ENCODE peak calls at places on chromosome 12, in seven cellular contexts. One of them, this sample, is unnamed.

GRCh38 chr12:66633676-66634075 is 45.2 kb downstream of the GRIP1 start:
- DNase-seq in fibroblast of lung: peak; percentile 80
- DNase-seq in A549: peak; percentile 6
- DNase-seq in left ventricle myocardium inferior: no peak
- DNase-seq in cardiac muscle cell: peak; percentile 12
- DNase-seq in OCI-LY7: no peak
- DNase-seq in PC-3: peak; percentile 86
- DNase-seq in this sample: no peak

GRCh38 chr12:19223695-19224094 is 94.2 kb downstream of the PLEKHA5 start:
- DNase-seq in cardiac muscle cell: peak; percentile 61
- DNase-seq in left ventricle myocardium inferior: no peak
- DNase-seq in fibroblast of lung: peak; percentile 90
- DNase-seq in A549: no peak
- DNase-seq in OCI-LY7: no peak
- DNase-seq in PC-3: no peak
- DNase-seq in this sample: no peak

GRCh38 chr12:26021534-26021933 is 63.1 kb downstream of the RASSF8 start:
- DNase-seq in OCI-LY7: no peak
- DNase-seq in A549: no peak
- DNase-seq in cardiac muscle cell: no peak
- DNase-seq in left ventricle myocardium inferior: no peak
- DNase-seq in PC-3: no peak
- DNase-seq in fibroblast of lung: no peak
- DNase-seq in this sample: no peak

GRCh38 chr12:65690477-65690876 is 133.8 kb upstream of the HMGA2 start:
- DNase-seq in fibroblast of lung: no peak
- DNase-seq in left ventricle myocardium inferior: no peak
- DNase-seq in A549: no peak
- DNase-seq in OCI-LY7: no peak
- DNase-seq in cardiac muscle cell: no peak
- DNase-seq in PC-3: no peak
- DNase-seq in this sample: no peak

GRCh38 chr12:3560295-3560620 is 69.3 kb downstream of the PRMT8 start:
- DNase-seq in fibroblast of lung: no peak
- DNase-seq in OCI-LY7: peak; percentile 57
- DNase-seq in cardiac muscle cell: no peak
- DNase-seq in left ventricle myocardium inferior: no peak
- DNase-seq in PC-3: no peak
- DNase-seq in A549: no peak
- DNase-seq in this sample: no peak

GRCh38 chr12:117599849-117600248 is 238.4 kb upstream of the NOS1 start:
- DNase-seq in A549: no peak
- DNase-seq in cardiac muscle cell: no peak
- DNase-seq in fibroblast of lung: no peak
- DNase-seq in PC-3: peak; percentile 58
- DNase-seq in left ventricle myocardium inferior: no peak
- DNase-seq in OCI-LY7: no peak
- DNase-seq in this sample: no peak

GRCh38 chr12:4526923-4527546 is 11.7 kb upstream of the RAD51AP1 start:
- DNase-seq in fibroblast of lung: peak; percentile 7
- DNase-seq in left ventricle myocardium inferior: no peak
- DNase-seq in OCI-LY7: peak; percentile 29
- DNase-seq in A549: peak; percentile 20
- DNase-seq in PC-3: peak; percentile 31
- DNase-seq in cardiac muscle cell: peak; percentile 30
- DNase-seq in this sample: peak; percentile 55

GRCh38 chr12:22856120-22856699 is 231.2 kb downstream of the ETNK1 start:
- DNase-seq in PC-3: peak; percentile 28
- DNase-seq in fibroblast of lung: peak; percentile 39
- DNase-seq in cardiac muscle cell: peak; percentile 53
- DNase-seq in left ventricle myocardium inferior: no peak
- DNase-seq in OCI-LY7: peak; percentile 30
- DNase-seq in A549: peak; percentile 49
- DNase-seq in this sample: peak; percentile 72

GRCh38 chr12:18443768-18444437 is 182.6 kb downstream of the PIK3C2G start:
- DNase-seq in left ventricle myocardium inferior: no peak
- DNase-seq in A549: no peak
- DNase-seq in cardiac muscle cell: no peak
- DNase-seq in OCI-LY7: no peak
- DNase-seq in PC-3: peak; percentile 67
- DNase-seq in fibroblast of lung: peak; percentile 72
- DNase-seq in this sample: no peak

GRCh38 chr12:119676022-119676421 is 8.1 kb downstream of the PRKAB1 start:
- DNase-seq in PC-3: no peak
- DNase-seq in fibroblast of lung: no peak
- DNase-seq in OCI-LY7: no peak
- DNase-seq in cardiac muscle cell: no peak
- DNase-seq in A549: no peak
- DNase-seq in left ventricle myocardium inferior: no peak
- DNase-seq in this sample: no peak

GRCh38 chr12:51683763-51684357 is 92.8 kb downstream of the SCN8A start:
- DNase-seq in cardiac muscle cell: peak; percentile 75
- DNase-seq in fibroblast of lung: peak; percentile 75
- DNase-seq in PC-3: peak; percentile 93
- DNase-seq in OCI-LY7: no peak
- DNase-seq in A549: peak; percentile 42
- DNase-seq in left ventricle myocardium inferior: no peak
- DNase-seq in this sample: no peak

GRCh38 chr12:116657921-116658495 is 79.9 kb downstream of the SPRING1 start:
- DNase-seq in OCI-LY7: no peak
- DNase-seq in PC-3: no peak
- DNase-seq in left ventricle myocardium inferior: no peak
- DNase-seq in A549: no peak
- DNase-seq in fibroblast of lung: no peak
- DNase-seq in cardiac muscle cell: no peak
- DNase-seq in this sample: no peak

GRCh38 chr12:27434673-27435565 is 11.6 kb upstream of the SMCO2 start:
- DNase-seq in PC-3: peak; percentile 33
- DNase-seq in A549: no peak
- DNase-seq in cardiac muscle cell: peak; percentile 25
- DNase-seq in left ventricle myocardium inferior: no peak
- DNase-seq in fibroblast of lung: no peak
- DNase-seq in OCI-LY7: peak; percentile 34
- DNase-seq in this sample: peak; percentile 54
- H3K4me1 ChIP-seq in PC-3: no peaks in the 10 kb centered on the region
- H3K4me1 ChIP-seq in A549: no peaks in the 10 kb centered on the region
- H3K4me1 ChIP-seq in cardiac muscle cell: no peaks in the 10 kb centered on the region
- H3K4me1 ChIP-seq in left ventricle myocardium inferior: peaks cover 20% of the 10 kb centered on the region
- H3K4me1 ChIP-seq in fibroblast of lung: peaks cover 3% of the 10 kb centered on the region
- H3K4me1 ChIP-seq in OCI-LY7: peaks cover 17% of the 10 kb centered on the region
- H3K4me1 ChIP-seq in this sample: no peaks in the 10 kb centered on the region

GRCh38 chr12:68480526-68480925 is 130.2 kb upstream of the RAP1B start:
- DNase-seq in A549: no peak
- DNase-seq in fibroblast of lung: no peak
- DNase-seq in cardiac muscle cell: no peak
- DNase-seq in OCI-LY7: no peak
- DNase-seq in PC-3: no peak
- DNase-seq in left ventricle myocardium inferior: no peak
- DNase-seq in this sample: no peak

GRCh38 chr12:68479832-68480291 is 130.8 kb upstream of the RAP1B start:
- DNase-seq in A549: peak; percentile 38
- DNase-seq in PC-3: peak; percentile 64
- DNase-seq in cardiac muscle cell: no peak
- DNase-seq in OCI-LY7: no peak
- DNase-seq in fibroblast of lung: peak; percentile 80
- DNase-seq in left ventricle myocardium inferior: no peak
- DNase-seq in this sample: no peak

GRCh38 chr12:68482014-68482413 is 128.7 kb upstream of the RAP1B start:
- DNase-seq in left ventricle myocardium inferior: no peak
- DNase-seq in A549: no peak
- DNase-seq in PC-3: no peak
- DNase-seq in cardiac muscle cell: no peak
- DNase-seq in OCI-LY7: no peak
- DNase-seq in fibroblast of lung: no peak
- DNase-seq in this sample: no peak

GRCh38 chr12:68482660-68483059 is 128.0 kb upstream of the RAP1B start:
- DNase-seq in OCI-LY7: no peak
- DNase-seq in A549: no peak
- DNase-seq in cardiac muscle cell: no peak
- DNase-seq in PC-3: no peak
- DNase-seq in left ventricle myocardium inferior: no peak
- DNase-seq in fibroblast of lung: no peak
- DNase-seq in this sample: no peak

GRCh38 chr12:68481181-68481941 is 129.3 kb upstream of the RAP1B start:
- DNase-seq in A549: no peak
- DNase-seq in left ventricle myocardium inferior: no peak
- DNase-seq in OCI-LY7: no peak
- DNase-seq in cardiac muscle cell: no peak
- DNase-seq in fibroblast of lung: no peak
- DNase-seq in PC-3: no peak
- DNase-seq in this sample: no peak
- H3K4me1 ChIP-seq in A549: peaks cover 8% of the 10 kb centered on the region
- H3K4me1 ChIP-seq in left ventricle myocardium inferior: no peaks in the 10 kb centered on the region
- H3K4me1 ChIP-seq in OCI-LY7: peaks cover 4% of the 10 kb centered on the region
- H3K4me1 ChIP-seq in cardiac muscle cell: no peaks in the 10 kb centered on the region
- H3K4me1 ChIP-seq in fibroblast of lung: no peaks in the 10 kb centered on the region
- H3K4me1 ChIP-seq in PC-3: peaks cover 24% of the 10 kb centered on the region
- H3K4me1 ChIP-seq in this sample: peaks cover 8% of the 10 kb centered on the region

GRCh38 chr12:6026998-6027397 is 81.9 kb upstream of the ANO2 start:
- DNase-seq in A549: no peak
- DNase-seq in PC-3: no peak
- DNase-seq in left ventricle myocardium inferior: no peak
- DNase-seq in fibroblast of lung: no peak
- DNase-seq in OCI-LY7: no peak
- DNase-seq in cardiac muscle cell: no peak
- DNase-seq in this sample: no peak

GRCh38 chr12:6033546-6033945 is 88.5 kb upstream of the ANO2 start:
- DNase-seq in fibroblast of lung: peak; percentile 27
- DNase-seq in A549: no peak
- DNase-seq in PC-3: no peak
- DNase-seq in left ventricle myocardium inferior: no peak
- DNase-seq in cardiac muscle cell: no peak
- DNase-seq in OCI-LY7: no peak
- DNase-seq in this sample: no peak

GRCh38 chr12:6032726-6033125 is 87.7 kb upstream of the ANO2 start:
- DNase-seq in cardiac muscle cell: no peak
- DNase-seq in A549: no peak
- DNase-seq in left ventricle myocardium inferior: no peak
- DNase-seq in OCI-LY7: no peak
- DNase-seq in PC-3: no peak
- DNase-seq in fibroblast of lung: no peak
- DNase-seq in this sample: no peak

GRCh38 chr12:6029401-6029800 is 84.3 kb upstream of the ANO2 start:
- DNase-seq in fibroblast of lung: no peak
- DNase-seq in A549: no peak
- DNase-seq in left ventricle myocardium inferior: no peak
- DNase-seq in PC-3: no peak
- DNase-seq in cardiac muscle cell: no peak
- DNase-seq in OCI-LY7: no peak
- DNase-seq in this sample: no peak

GRCh38 chr12:6030081-6030480 is 85.0 kb upstream of the ANO2 start:
- DNase-seq in OCI-LY7: no peak
- DNase-seq in left ventricle myocardium inferior: no peak
- DNase-seq in PC-3: no peak
- DNase-seq in A549: no peak
- DNase-seq in cardiac muscle cell: no peak
- DNase-seq in fibroblast of lung: no peak
- DNase-seq in this sample: no peak
- H3K4me1 ChIP-seq in OCI-LY7: no peaks in the 10 kb centered on the region
- H3K4me1 ChIP-seq in left ventricle myocardium inferior: no peaks in the 10 kb centered on the region
- H3K4me1 ChIP-seq in PC-3: no peaks in the 10 kb centered on the region
- H3K4me1 ChIP-seq in A549: no peaks in the 10 kb centered on the region
- H3K4me1 ChIP-seq in cardiac muscle cell: no peaks in the 10 kb centered on the region
- H3K4me1 ChIP-seq in fibroblast of lung: no peaks in the 10 kb centered on the region
- H3K4me1 ChIP-seq in this sample: no peaks in the 10 kb centered on the region

DNA sequence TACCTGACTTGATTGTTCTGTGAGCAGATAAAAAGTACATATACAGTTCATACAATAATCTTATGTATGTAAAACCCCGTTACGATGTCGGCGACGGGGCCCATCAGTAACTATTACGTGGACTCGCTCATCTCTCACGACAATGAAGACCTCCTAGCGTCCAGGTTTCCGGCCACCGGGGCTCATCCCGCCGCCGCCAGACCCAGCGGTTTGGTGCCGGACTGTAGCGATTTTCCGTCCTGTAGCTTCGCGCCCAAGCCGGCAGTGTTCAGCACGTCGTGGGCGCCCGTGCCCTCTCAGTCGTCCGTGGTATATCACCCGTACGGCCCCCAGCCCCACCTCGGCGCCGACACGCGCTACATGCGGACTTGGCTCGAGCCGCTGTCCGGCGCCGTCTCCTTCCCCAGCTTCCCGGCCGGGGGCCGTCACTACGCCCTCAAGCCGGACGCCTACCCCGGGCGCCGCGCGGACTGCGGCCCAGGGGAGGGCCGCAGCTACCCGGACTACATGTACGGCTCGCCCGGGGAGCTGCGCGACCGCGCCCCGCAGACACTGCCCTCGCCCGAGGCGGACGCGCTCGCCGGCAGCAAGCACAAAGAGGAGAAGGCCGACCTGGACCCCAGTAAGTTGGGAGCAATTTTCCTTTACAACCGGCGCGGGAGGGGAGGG is at the start of gene HOXC9:
- DNase-seq in fibroblast of lung: no peak
- DNase-seq in OCI-LY7: no peak
- DNase-seq in cardiac muscle cell: no peak
- DNase-seq in PC-3: no peak
- DNase-seq in left ventricle myocardium inferior: no peak
- DNase-seq in A549: no peak
- DNase-seq in this sample: no peak
- H3K4me1 ChIP-seq in fibroblast of lung: no peaks in the 10 kb centered on the region
- H3K4me1 ChIP-seq in OCI-LY7: peaks cover 11% of the 10 kb centered on the region
- H3K4me1 ChIP-seq in cardiac muscle cell: no peaks in the 10 kb centered on the region
- H3K4me1 ChIP-seq in PC-3: peaks cover 12% of the 10 kb centered on the region
- H3K4me1 ChIP-seq in left ventricle myocardium inferior: peaks cover 26% of the 10 kb centered on the region
- H3K4me1 ChIP-seq in A549: peaks cover 10% of the 10 kb centered on the region
- H3K4me1 ChIP-seq in this sample: peaks cover 10% of the 10 kb centered on the region

GRCh38 chr12:6551063-6551461 is 4.8 kb downstream of the IFFO1 start:
- DNase-seq in PC-3: no peak
- DNase-seq in left ventricle myocardium inferior: peak; percentile 82
- DNase-seq in cardiac muscle cell: no peak
- DNase-seq in fibroblast of lung: peak; percentile 22
- DNase-seq in A549: no peak
- DNase-seq in OCI-LY7: no peak
- DNase-seq in this sample: no peak
- H3K4me1 ChIP-seq in PC-3: peaks cover 19% of the 10 kb centered on the region
- H3K4me1 ChIP-seq in left ventricle myocardium inferior: peaks cover 91% of the 10 kb centered on the region
- H3K4me1 ChIP-seq in cardiac muscle cell: peaks cover 34% of the 10 kb centered on the region
- H3K4me1 ChIP-seq in fibroblast of lung: peaks cover 50% of the 10 kb centered on the region
- H3K4me1 ChIP-seq in A549: peaks cover 41% of the 10 kb centered on the region
- H3K4me1 ChIP-seq in OCI-LY7: peaks cover 15% of the 10 kb centered on the region
- H3K4me1 ChIP-seq in this sample: peaks cover 22% of the 10 kb centered on the region

GRCh38 chr12:48192861-48193260 is 9.4 kb downstream of the CCDC184 start:
- DNase-seq in fibroblast of lung: peak; percentile 23
- DNase-seq in left ventricle myocardium inferior: no peak
- DNase-seq in A549: no peak
- DNase-seq in PC-3: no peak
- DNase-seq in OCI-LY7: no peak
- DNase-seq in cardiac muscle cell: no peak
- DNase-seq in this sample: peak; percentile 10
- H3K4me1 ChIP-seq in fibroblast of lung: no peaks in the 10 kb centered on the region
- H3K4me1 ChIP-seq in left ventricle myocardium inferior: peaks cover 12% of the 10 kb centered on the region
- H3K4me1 ChIP-seq in A549: peaks cover 34% of the 10 kb centered on the region
- H3K4me1 ChIP-seq in PC-3: peaks cover 26% of the 10 kb centered on the region
- H3K4me1 ChIP-seq in OCI-LY7: peaks cover 7% of the 10 kb centered on the region
- H3K4me1 ChIP-seq in cardiac muscle cell: no peaks in the 10 kb centered on the region
- H3K4me1 ChIP-seq in this sample: peaks cover 13% of the 10 kb centered on the region

DNA sequence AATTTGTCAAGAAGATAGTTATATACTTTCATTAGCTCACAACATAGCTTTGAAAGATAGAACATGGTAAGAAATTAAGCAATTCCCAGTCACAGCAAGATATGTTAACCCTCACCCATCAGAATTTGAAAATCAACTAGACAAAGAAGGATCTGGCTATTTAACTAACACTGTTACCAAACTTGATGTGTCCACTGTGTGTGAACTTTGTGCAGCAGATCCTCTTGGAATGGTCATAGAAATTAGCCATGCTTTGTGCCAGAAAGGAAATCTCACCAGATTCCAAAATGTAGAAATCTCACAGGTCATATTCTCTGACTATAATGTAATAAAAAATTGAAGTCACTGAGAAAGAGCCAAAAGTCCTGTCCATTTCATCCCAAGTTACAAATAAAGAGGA is 46.1 kb downstream of the ZNF664 start:
- DNase-seq in PC-3: no peak
- DNase-seq in A549: no peak
- DNase-seq in OCI-LY7: no peak
- DNase-seq in fibroblast of lung: no peak
- DNase-seq in left ventricle myocardium inferior: no peak
- DNase-seq in cardiac muscle cell: no peak
- DNase-seq in this sample: no peak
- H3K4me1 ChIP-seq in PC-3: peaks cover 4% of the 10 kb centered on the region
- H3K4me1 ChIP-seq in A549: no peaks in the 10 kb centered on the region
- H3K4me1 ChIP-seq in OCI-LY7: no peaks in the 10 kb centered on the region
- H3K4me1 ChIP-seq in fibroblast of lung: no peaks in the 10 kb centered on the region
- H3K4me1 ChIP-seq in left ventricle myocardium inferior: peaks cover 14% of the 10 kb centered on the region
- H3K4me1 ChIP-seq in cardiac muscle cell: no peaks in the 10 kb centered on the region
- H3K4me1 ChIP-seq in this sample: no peaks in the 10 kb centered on the region